ENCODE peak calls at places on chromosomes 1 and 21, in seven cellular contexts. L, E, M, W, J, K and V are unnamed samples.
A peak's percentile ranks its signal among the peaks of the same experiment; 100 is the strongest.

GRCh38 chr1:6419803-6420593 is at the start of gene HES2:
- DNase-seq in L (no peak), E (no peak), M (no peak), W (no peak), J (no peak), K (no peak), V (no peak)

GRCh38 chr1:30778156-30778978 is 20.8 kb upstream of the LAPTM5 start:
- DNase-seq in L (peak; percentile 90), E (no peak), M (peak; percentile 48), W (peak; percentile 85), J (peak; percentile 52), K (peak; percentile 69), V (peak; percentile 87)

GRCh38 chr21:30962013-30962412 is 76.3 kb downstream of the KRTAP19-8 start:
- DNase-seq in L (no peak), E (no peak), M (no peak), W (no peak), J (no peak), K (no peak), V (no peak)

GRCh38 chr1:214439352-214440119 is 111.9 kb downstream of the PTPN14 start:
- DNase-seq in L (peak; percentile 95), E (no peak), M (no peak), W (peak; percentile 97), J (peak; percentile 82), K (peak; percentile 98), V (peak; percentile 67)

GRCh38 chr1:177209357-177209756 is 38.6 kb downstream of the BRINP2 start:
- DNase-seq in L (peak; percentile 100), E (no peak), M (peak; percentile 99), W (peak; percentile 100), J (peak; percentile 36), K (peak; percentile 97), V (peak; percentile 99)

GRCh38 chr1:205354259-205354904 is 2.3 kb downstream of the KLHDC8A start:
- DNase-seq in L (peak; percentile 80), E (peak; percentile 48), M (no peak), W (peak; percentile 76), J (peak; percentile 71), K (peak; percentile 67), V (peak; percentile 86)

GRCh38 chr1:229437443-229437842 is 3.5 kb upstream of the ACTA1 start:
- DNase-seq in L (peak; percentile 32), E (no peak), M (no peak), W (peak; percentile 18), J (no peak), K (no peak), V (no peak)

GRCh38 chr1:213820362-213821149 is 167.2 kb upstream of the PROX1 start:
- DNase-seq in L (no peak), E (no peak), M (no peak), W (no peak), J (no peak), K (no peak), V (no peak)

GRCh38 chr1:227919916-227920315 is 27.8 kb downstream of the WNT9A start:
- DNase-seq in L (no peak), E (no peak), M (no peak), W (no peak), J (no peak), K (no peak), V (no peak)

GRCh38 chr1:235134171-235134570 is 5.5 kb upstream of the TOMM20 start:
- DNase-seq in L (no peak), E (no peak), M (no peak), W (no peak), J (no peak), K (no peak), V (no peak)

GRCh38 chr1:240426056-240426455 is 185.9 kb downstream of the GREM2 start:
- DNase-seq in L (no peak), E (no peak), M (no peak), W (no peak), J (no peak), K (no peak), V (no peak)

GRCh38 chr1:75712306-75712705 is 12.2 kb upstream of the ACADM start:
- DNase-seq in L (no peak), E (no peak), M (no peak), W (no peak), J (no peak), K (peak; percentile 4), V (no peak)

GRCh38 chr1:245589827-245590421 is 435.1 kb downstream of the KIF26B start:
- DNase-seq in L (no peak), E (no peak), M (no peak), W (no peak), J (no peak), K (no peak), V (no peak)

GRCh38 chr1:90952906-90953305 is 68.9 kb downstream of the ZNF644 start:
- DNase-seq in L (no peak), E (no peak), M (no peak), W (no peak), J (no peak), K (no peak), V (no peak)

GRCh38 chr1:30471307-30471706 is 252.1 kb downstream of the MATN1 start:
- DNase-seq in L (no peak), E (no peak), M (no peak), W (no peak), J (no peak), K (no peak), V (no peak)

GRCh38 chr1:39089811-39090519 is 63.8 kb downstream of the NDUFS5 start:
- DNase-seq in L (peak; percentile 23), E (no peak), M (no peak), W (no peak), J (no peak), K (peak; percentile 34), V (peak; percentile 39)

GRCh38 chr1:115139381-115139780 is 50.1 kb upstream of the TSPAN2 start:
- DNase-seq in L (no peak), E (no peak), M (no peak), W (no peak), J (no peak), K (no peak), V (no peak)

DNA sequence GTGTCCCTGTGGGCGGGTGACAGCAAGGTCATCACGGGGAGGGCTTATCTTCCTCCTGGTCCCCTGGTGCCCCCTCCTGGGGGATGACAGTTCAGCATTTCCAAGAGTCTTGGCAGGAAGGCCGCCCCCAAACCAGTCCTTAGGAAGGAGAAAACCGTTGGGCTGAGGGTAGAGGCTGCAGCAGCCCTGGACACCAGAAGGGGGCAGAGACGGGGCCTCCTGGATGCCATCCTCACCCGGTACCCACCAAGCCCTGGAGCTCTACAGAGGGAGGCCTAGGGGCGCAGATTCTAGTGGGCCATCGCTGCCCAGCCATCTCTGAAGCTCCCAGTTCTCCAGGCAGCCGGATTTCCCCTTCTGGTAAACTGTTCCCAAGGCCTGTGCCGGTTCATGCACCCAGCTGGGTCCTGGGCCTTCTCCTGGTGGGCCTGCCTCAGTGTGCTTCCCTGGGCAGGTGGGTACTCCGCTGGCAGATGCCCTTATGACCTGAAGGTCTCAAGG is 14.8 kb upstream of the ZNF669 start:
- DNase-seq in L (peak; percentile 39), E (no peak), M (no peak), W (no peak), J (no peak), K (no peak), V (peak; percentile 23)
- TF ChIP-seq CTCF in L (peak; percentile 28), E (no peak), M (peak; percentile 22), W (peak; percentile 25), J (no peak), K (peak; percentile 22), V (no peak)

DNA sequence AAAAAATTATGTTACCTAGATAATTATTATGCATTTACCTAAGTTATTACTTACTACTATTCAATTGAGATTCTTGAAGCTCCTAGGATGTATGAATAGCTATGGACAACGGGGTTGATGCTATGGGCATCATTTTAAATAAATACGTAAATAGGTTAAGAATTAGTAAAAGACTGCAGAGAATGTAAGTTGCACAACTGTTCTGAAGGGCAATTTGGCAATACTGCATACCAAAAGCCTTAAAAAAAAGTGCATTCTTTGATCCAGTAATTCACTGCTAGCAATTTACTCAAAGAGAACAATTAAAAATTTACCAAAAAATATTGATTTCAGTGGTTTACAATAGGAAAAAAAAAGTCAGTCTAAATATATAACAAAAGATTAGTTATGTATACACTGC is 3.5 kb downstream of the ARPC5 start:
- DNase-seq in L (peak; percentile 74), E (no peak), M (no peak), W (peak; percentile 79), J (no peak), K (peak; percentile 66), V (peak; percentile 91)
- H3K4me3 ChIP-seq in L (peak overlapping the region; percentile 85), E (no peak overlapping the region), M (peak overlapping the region; percentile 85), W (peak overlapping the region; percentile 85), J (peak overlapping the region; percentile 71), K (peak overlapping the region; percentile 90), V (peak overlapping the region; percentile 89)

DNA sequence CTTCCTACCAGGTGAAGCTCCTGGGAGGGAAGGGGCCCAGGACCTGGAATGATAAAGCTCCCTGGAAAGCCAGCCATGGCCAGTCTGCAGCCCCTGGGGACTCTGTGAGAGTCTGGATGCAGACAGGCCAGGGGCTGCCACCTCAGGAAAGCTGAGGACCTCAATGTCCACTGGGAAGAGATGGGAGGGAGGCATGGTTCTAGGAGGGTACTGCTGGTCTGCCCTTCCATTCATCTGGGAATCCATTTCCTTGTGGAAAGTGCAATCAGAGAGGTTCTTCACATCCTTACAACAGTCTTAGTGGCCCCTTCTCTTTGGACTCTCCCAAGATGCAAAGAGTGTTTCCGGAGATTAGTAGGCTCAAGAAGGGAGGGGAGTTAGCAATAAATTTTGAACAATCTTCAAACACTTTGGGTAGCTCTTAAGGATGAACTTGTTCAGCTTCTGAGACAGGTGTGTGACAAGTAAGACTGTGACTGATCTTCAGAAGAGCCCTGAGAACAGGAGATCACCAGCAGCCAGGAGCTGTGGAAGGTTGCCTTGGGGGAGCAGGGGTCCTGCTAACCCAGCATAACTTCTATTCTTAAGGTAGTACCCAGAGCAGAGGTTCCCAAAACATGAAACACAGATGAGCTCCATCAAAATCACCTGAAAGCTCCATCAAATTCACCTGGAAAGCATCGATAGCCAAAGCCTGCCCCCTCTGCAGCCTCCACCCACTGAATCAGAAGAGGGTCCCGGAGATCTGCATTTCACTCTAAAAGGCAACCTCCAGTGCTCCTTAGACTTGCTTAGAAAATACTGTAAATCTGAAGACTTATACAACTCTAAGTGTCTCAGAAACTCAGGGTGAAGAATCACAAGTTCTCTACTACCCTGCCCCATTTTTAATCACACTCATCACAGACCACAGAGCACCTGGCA is 616 bp upstream of the LAX1 start:
- DNase-seq in L (no peak), E (no peak), M (no peak), W (no peak), J (no peak), K (no peak), V (no peak)
- TF ChIP-seq CTCF in L (no peak), E (no peak), M (no peak), W (no peak), J (no peak), K (no peak), V (no peak)

DNA sequence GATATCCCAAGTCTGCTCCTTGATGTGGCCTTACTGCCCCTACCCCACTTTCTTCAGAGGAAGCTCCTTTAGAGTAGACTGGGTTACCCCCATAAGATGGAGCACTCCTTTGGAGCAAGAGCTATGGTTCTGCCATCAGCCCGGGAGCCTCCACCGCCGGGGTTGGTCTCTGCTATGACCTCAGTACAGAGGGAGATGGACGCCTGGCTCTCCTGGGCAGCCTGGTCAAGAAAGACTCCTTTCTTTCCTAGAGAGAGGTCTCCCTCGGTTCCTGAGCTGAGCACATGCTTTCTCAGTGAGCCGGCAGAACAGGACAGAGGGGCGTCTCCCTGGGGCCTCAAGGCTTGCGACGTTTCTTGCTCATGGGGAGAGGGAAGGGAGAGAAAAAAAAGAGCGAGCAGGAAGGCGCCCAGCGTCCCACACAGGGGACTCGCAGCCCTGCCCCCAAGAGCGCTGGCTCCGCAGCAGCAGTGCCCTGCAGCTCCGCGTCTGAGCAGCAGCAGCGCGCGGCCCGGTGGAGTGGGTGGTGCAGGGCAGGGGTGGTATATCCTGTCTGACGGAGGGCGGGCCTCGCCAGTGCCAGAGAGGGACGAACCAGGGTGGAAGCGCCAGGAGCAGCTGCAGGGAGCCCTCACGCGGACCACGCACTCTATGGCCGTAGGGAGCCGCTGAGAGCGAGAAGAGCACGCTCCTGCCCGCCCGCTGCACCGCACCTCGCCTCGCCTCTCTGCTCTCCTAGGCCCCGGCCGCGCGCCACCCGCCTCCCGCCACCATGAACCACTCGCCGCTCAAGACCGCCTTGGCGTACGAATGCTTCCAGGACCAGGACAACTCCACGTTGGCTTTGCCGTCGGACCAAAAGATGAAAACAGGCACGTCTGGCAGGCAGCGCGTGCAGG is at the start of gene PKP1:
- DNase-seq in L (no peak), E (no peak), M (no peak), W (peak; percentile 10), J (no peak), K (no peak), V (no peak)
- H3K4me3 ChIP-seq in L (no peak within 1 kb of the TSS), E (peak within 1 kb of the TSS; percentile 35), M (peak within 1 kb of the TSS; percentile 12), W (peak within 1 kb of the TSS; percentile 14), J (no peak within 1 kb of the TSS), K (no peak within 1 kb of the TSS), V (no peak within 1 kb of the TSS)